ENCODE peak calls at places on chromosomes 11 and 22, in four cellular contexts. Y, C, K and U are unnamed samples.

GRCh38 chr11:62458212-62459002 is 39.6 kb downstream of the SCGB1A1 start:
- DNase-seq in Y (no peak), K (no peak), C (no peak), U (no peak)

GRCh38 chr11:77047007-77047927 is 13.1 kb downstream of the B3GNT6 start:
- DNase-seq in Y (peak), C (peak), K (peak), U (peak)

GRCh38 chr11:88338223-88338661 is 706 bp upstream of the CTSC start:
- DNase-seq in Y (peak), C (no peak), K (peak), U (no peak)

GRCh38 chr11:35615911-35616900 is 2.1 kb upstream of the FJX1 start:
- DNase-seq in Y (peak), K (peak), C (no peak), U (no peak)

GRCh38 chr11:1966531-1966930 is 19.4 kb downstream of the MRPL23 start:
- DNase-seq in K (no peak), Y (no peak), C (no peak), U (no peak)

GRCh38 chr11:74397531-74398243 is 546 bp downstream of the PGM2L1 start:
- DNase-seq in C (peak), Y (peak), K (peak), U (peak)

GRCh38 chr11:36222755-36223635 is 66.2 kb downstream of the COMMD9 start:
- DNase-seq in Y (no peak), K (no peak), C (no peak), U (no peak)

GRCh38 chr11:11856638-11857037 is 14.9 kb downstream of the USP47 start:
- DNase-seq in Y (no peak), C (no peak), K (no peak), U (no peak)

GRCh38 chr11:87224486-87224885 is 186.8 kb downstream of the TMEM135 start:
- DNase-seq in K (no peak), Y (no peak), C (no peak), U (no peak)

GRCh38 chr11:103792981-103793468 is 243.4 kb upstream of the DDI1 start:
- DNase-seq in K (no peak), C (no peak), Y (peak), U (no peak)

GRCh38 chr11:31060880-31061279 is 308.7 kb downstream of the DCDC1 start:
- DNase-seq in Y (peak), C (no peak), K (no peak), U (no peak)

GRCh38 chr11:10762185-10762584 is 11.1 kb downstream of the CTR9 start:
- DNase-seq in C (no peak), K (no peak), Y (no peak), U (no peak)

GRCh38 chr11:117818036-117818858 is 6.3 kb downstream of the FXYD2 start:
- DNase-seq in Y (peak), K (peak), C (no peak), U (no peak)

GRCh38 chr11:77172666-77172982 is 44.6 kb downstream of the MYO7A start:
- DNase-seq in C (no peak), Y (no peak), K (no peak), U (no peak)

GRCh38 chr11:73147771-73148681 is 5.9 kb upstream of the FCHSD2 start:
- DNase-seq in K (no peak), C (no peak), Y (no peak), U (no peak)

GRCh38 chr22:25146311-25146710 is 53.3 kb upstream of the CRYBB3 start:
- DNase-seq in Y (no peak), K (no peak), C (no peak), U (no peak)

GRCh38 chr22:29078036-29078868 is 5.4 kb downstream of the KREMEN1 start:
- DNase-seq in Y (no peak), K (no peak), C (no peak), U (no peak)

GRCh38 chr11:102640946-102641345 is 15.8 kb upstream of the MMP20 start:
- DNase-seq in C (no peak), Y (no peak), K (no peak), U (no peak)

GRCh38 chr11:62669420-62670161 is 1.9 kb upstream of the UQCC3 start:
- DNase-seq in C (no peak), Y (no peak), K (no peak), U (no peak)

GRCh38 chr11:12070446-12071267 is 39.7 kb upstream of the MICAL2 start:
- DNase-seq in K (no peak), Y (peak), C (no peak), U (no peak)

GRCh38 chr22:33519140-33519973 is 400.9 kb downstream of the LARGE1 start:
- DNase-seq in K (peak), C (peak), Y (peak), U (peak)

GRCh38 chr11:67638535-67639437 is 777 bp downstream of the TBX10 start:
- DNase-seq in Y (no peak), C (no peak), K (no peak), U (no peak)

GRCh38 chr11:34052036-34052607 is 591 bp downstream of the CAPRIN1 start:
- DNase-seq in K (peak), C (peak), Y (peak), U (peak)

GRCh38 chr11:65353900-65354264 is 669 bp upstream of the TIGD3 start:
- DNase-seq in Y (no peak), K (no peak), C (peak), U (no peak)

GRCh38 chr11:5476184-5476819 is 12.2 kb upstream of the OR52D1 start:
- DNase-seq in Y (peak), K (peak), C (peak), U (peak)

GRCh38 chr11:63614136-63614664 is at the start of gene PLAAT3:
- DNase-seq in K (no peak), C (peak), Y (peak), U (peak)

GRCh38 chr11:70420496-70420895 is 22.2 kb downstream of the CTTN start:
- DNase-seq in C (no peak), Y (peak), K (no peak), U (no peak)

GRCh38 chr11:70422692-70423522 is 24.6 kb downstream of the CTTN start:
- DNase-seq in C (no peak), Y (no peak), K (no peak), U (no peak)

GRCh38 chr11:70419307-70420007 is 21.1 kb downstream of the CTTN start:
- DNase-seq in C (no peak), Y (no peak), K (no peak), U (no peak)

GRCh38 chr11:70420008-70420464 is 21.7 kb downstream of the CTTN start:
- DNase-seq in K (peak), Y (peak), C (no peak), U (no peak)

GRCh38 chr11:70421123-70421522 is 22.8 kb downstream of the CTTN start:
- DNase-seq in K (no peak), C (no peak), Y (no peak), U (no peak)
- TF ChIP-seq CTCF in K (no peak), C (no peak), Y (no peak), U (no peak)

GRCh38 chr11:114892381-114893197 is 214.3 kb downstream of the NXPE2 start:
- DNase-seq in K (no peak), Y (no peak), C (peak), U (peak)
- TF ChIP-seq CTCF in K (no peak), Y (peak), C (peak), U (peak)

GRCh38 chr11:121790435-121790834 is 325.6 kb downstream of the BLID start:
- DNase-seq in K (no peak), C (no peak), Y (no peak), U (no peak)
- TF ChIP-seq CTCF in K (no peak), C (no peak), Y (no peak), U (no peak)

DNA sequence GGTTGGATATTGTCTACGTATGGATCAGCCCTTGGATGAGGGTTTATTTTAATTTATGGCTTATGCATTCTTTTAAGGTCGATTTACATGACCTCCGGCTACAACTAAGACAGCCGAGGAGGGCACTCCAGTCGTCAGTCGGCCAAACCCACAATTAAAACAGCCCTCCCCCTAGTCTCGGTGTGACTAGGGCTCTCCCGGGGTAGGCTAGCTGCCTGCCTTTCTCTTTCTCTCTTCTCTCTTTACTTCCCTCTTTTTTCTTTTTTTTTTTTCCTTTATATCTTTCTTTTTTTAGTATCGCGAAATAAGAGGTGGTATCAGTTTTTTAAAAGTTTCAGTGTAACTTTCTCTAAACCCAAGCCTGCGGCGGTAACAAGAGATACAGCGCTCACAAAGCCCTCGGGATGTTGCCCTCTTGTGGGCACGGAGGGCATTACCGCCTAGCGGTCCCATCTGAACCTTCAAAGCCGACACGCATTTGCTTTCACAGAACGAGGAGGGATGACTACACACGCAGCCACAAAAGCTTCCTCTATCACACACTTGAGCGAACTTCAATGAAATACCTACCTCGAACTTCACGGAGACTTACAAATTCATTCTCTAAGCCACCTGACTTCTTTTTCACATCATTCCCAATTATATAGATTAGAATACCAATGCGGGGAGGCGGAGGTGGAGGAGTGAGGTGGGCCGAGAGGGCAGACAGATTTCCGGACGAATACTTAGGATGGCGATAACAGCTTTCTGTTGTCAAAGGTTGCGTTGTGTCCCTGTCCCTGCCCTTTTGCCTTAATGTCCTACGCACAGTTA is 132.3 kb upstream of the C11orf58 start:
- DNase-seq in K (peak), C (peak), Y (peak), U (peak)
- TF ChIP-seq CTCF in K (peak), C (peak), Y (peak), U (peak)

GRCh38 chr22:19634206-19634536 is 80.1 kb upstream of the SEPTIN5 start:
- DNase-seq in K (no peak), Y (no peak), C (no peak), U (no peak)

GRCh38 chr22:19629720-19630419 is 84.4 kb upstream of the SEPTIN5 start:
- DNase-seq in C (peak), Y (peak), K (peak), U (peak)

GRCh38 chr22:19632671-19633148 is 81.6 kb upstream of the SEPTIN5 start:
- DNase-seq in Y (no peak), C (no peak), K (peak), U (no peak)

GRCh38 chr22:19630614-19631013 is 83.7 kb upstream of the SEPTIN5 start:
- DNase-seq in Y (no peak), C (no peak), K (no peak), U (no peak)

DNA sequence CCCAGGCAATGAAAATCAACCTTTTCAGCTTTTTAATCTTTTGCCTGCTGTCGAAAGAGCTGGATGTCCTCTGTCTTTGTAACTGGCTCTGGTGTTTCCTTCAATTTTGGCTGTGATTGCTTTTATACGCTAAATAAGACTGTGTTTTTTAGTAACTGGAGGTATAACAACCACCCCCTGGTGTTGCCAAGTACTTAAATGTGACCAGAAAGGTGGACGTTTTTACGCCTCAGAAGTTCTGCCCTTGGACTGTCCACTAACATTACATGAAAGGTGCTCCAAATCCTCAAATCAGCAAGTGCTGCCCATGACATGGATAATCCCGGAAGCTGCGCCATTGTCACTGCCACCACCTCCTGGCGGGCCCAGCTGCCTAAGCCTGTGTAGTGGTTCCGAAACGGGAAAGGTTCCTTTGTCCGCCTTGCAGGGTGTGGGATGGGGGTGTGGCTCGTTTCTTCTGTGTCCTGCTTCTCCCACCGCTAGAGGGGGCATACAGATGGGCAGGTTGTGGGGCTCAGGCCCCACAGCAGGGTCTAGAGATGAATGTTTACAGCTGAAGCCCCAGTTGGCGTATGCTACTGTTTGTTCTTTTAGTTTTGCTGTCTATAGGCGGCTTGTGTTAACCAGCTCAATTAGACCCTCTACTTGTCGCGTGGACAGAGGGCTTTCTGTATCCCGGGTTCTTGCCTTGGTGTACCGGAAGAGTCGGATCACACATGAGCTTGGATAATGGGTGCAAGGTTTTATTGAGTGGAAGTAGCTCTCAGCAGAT is 82.2 kb upstream of the SEPTIN5 start:
- DNase-seq in C (peak), K (peak), Y (peak), U (peak)
- TF ChIP-seq CTCF in C (peak), K (peak), Y (peak), U (peak)

GRCh38 chr11:3849297-3849874 is 6.1 kb upstream of the STIM1 start:
- DNase-seq in Y (peak), C (no peak), K (peak), U (peak)
- TF ChIP-seq CTCF in Y (peak), C (peak), K (peak), U (peak)

GRCh38 chr22:31103111-31103510 is 4.3 kb downstream of the SELENOM start:
- DNase-seq in C (no peak), Y (no peak), K (no peak), U (no peak)

GRCh38 chr22:31103899-31104694 is 3.3 kb downstream of the SELENOM start:
- DNase-seq in C (no peak), Y (no peak), K (no peak), U (no peak)

GRCh38 chr22:31106001-31106571 is 1.3 kb downstream of the SELENOM start:
- DNase-seq in C (no peak), Y (peak), K (no peak), U (peak)

GRCh38 chr22:31105282-31105929 is 2.0 kb downstream of the SELENOM start:
- DNase-seq in Y (peak), K (no peak), C (no peak), U (no peak)

DNA sequence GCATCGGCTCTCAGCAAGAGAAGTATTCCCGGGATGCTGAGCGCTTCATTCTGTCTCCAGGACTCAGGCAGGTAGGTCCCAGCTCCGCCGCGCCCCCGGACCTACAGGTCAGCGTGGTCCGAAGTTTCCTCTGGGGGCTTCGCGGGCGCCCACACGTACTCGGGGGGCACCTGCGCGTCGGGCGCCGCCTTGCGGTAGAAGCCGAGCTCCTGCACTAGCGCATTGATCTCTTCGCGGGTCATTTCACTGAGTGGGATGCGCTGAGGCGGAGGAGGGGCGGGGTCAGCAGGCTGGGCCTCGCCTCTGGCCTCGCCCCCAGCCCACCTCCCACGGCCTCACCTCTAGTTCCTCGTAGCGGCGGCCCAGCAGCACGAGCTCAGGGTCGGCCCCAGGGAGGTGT is 2.5 kb downstream of the SELENOM start:
- DNase-seq in Y (peak), K (no peak), C (peak), U (peak)
- TF ChIP-seq CTCF in Y (no peak), K (peak), C (peak), U (peak)

GRCh38 chr11:106131998-106132397 is 54.5 kb downstream of the AASDHPPT start:
- DNase-seq in Y (no peak), K (no peak), C (no peak), U (no peak)

GRCh38 chr11:106132582-106133354 is 55.3 kb downstream of the AASDHPPT start:
- DNase-seq in Y (no peak), K (peak), C (no peak), U (no peak)

GRCh38 chr11:106137061-106137460 is 59.6 kb downstream of the AASDHPPT start:
- DNase-seq in K (peak), C (no peak), Y (peak), U (no peak)

GRCh38 chr11:106137758-106138157 is 60.3 kb downstream of the AASDHPPT start:
- DNase-seq in C (no peak), Y (no peak), K (no peak), U (no peak)

DNA sequence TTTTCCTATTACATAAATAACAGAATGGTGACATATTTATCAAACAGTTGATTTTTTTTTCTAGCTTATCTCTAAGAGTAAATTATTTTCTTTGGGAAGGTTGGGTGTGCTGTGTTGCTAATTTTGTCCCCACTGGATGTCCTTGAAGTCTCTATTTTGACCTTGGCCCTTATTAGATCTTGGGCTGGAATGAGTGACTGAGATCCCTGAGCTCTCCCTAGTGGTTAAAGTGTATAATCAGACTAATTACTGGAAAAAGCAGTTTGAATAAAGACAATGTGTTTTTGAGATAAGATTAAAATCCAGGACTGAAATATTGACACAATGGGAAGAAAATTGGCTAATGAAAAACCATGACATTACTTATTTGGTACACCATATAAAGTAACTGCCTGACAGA is 56.1 kb downstream of the AASDHPPT start:
- DNase-seq in C (no peak), Y (peak), K (peak), U (no peak)
- TF ChIP-seq CTCF in C (no peak), Y (peak), K (no peak), U (no peak)